ENCODE peak calls at places on chromosomes 1 and 21, in four cellular contexts. P is endodermal cell, B is psoas muscle, Z is kidney epithelial cell. D is an unnamed sample.

GRCh38 chr1:53556657-53557227 is 97.5 kb downstream of the DMRTB1 start:
- DNase-seq in P (no peak), B (no peak), Z (no peak), D (no peak)

GRCh38 chr1:3577300-3577699 is 34.0 kb downstream of the MEGF6 start:
- DNase-seq in P (no peak), B (no peak), Z (no peak), D (peak)

GRCh38 chr1:52899445-52899894 is 22.1 kb downstream of the ECHDC2 start:
- DNase-seq in P (no peak), B (no peak), Z (peak), D (no peak)

GRCh38 chr21:31667639-31668038 is 8.1 kb downstream of the SOD1 start:
- DNase-seq in P (no peak), B (no peak), Z (no peak), D (no peak)

GRCh38 chr1:42816600-42817439 is at the start of the genes ERMAP and SVBP:
- DNase-seq in P (peak), B (peak), Z (no peak), D (peak)

GRCh38 chr1:236860096-236860495 is 65.0 kb downstream of the MTR start:
- DNase-seq in P (no peak), B (no peak), Z (no peak), D (no peak)

GRCh38 chr1:39105061-39105840 is 79.1 kb downstream of the NDUFS5 start:
- DNase-seq in P (peak), B (peak), Z (no peak), D (no peak)

GRCh38 chr21:36126166-36126565 is 8.7 kb upstream of the CBR3 start:
- DNase-seq in P (peak), B (no peak), Z (no peak), D (no peak)

GRCh38 chr1:183023146-183023600 is at the start of gene LAMC1:
- DNase-seq in P (peak), B (peak), Z (no peak), D (peak)

GRCh38 chr1:8560611-8561544 is 243.0 kb downstream of the SLC45A1 start:
- DNase-seq in P (no peak), B (no peak), Z (peak), D (peak)

GRCh38 chr1:225735252-225736149 is 42.1 kb upstream of the SRP9 start:
- DNase-seq in P (no peak), B (peak), Z (peak), D (peak)

GRCh38 chr1:6960291-6960758 is 175.1 kb downstream of the CAMTA1 start:
- DNase-seq in P (no peak), B (peak), Z (no peak), D (peak)

GRCh38 chr1:85616011-85616705 is 35.6 kb downstream of the CCN1 start:
- DNase-seq in P (no peak), B (peak), Z (no peak), D (no peak)

GRCh38 chr1:184329962-184330868 is 56.6 kb upstream of the C1orf21 start:
- DNase-seq in P (no peak), B (no peak), Z (no peak), D (peak)

GRCh38 chr1:174044418-174045222 is 22.5 kb upstream of the RC3H1 start:
- DNase-seq in P (no peak), B (no peak), Z (no peak), D (no peak)

GRCh38 chr1:201015551-201016091 is 7.9 kb downstream of the KIF21B start:
- DNase-seq in P (peak), B (no peak), Z (no peak), D (no peak)

GRCh38 chr1:88983791-88984552 is 8.5 kb downstream of the KYAT3 start:
- DNase-seq in P (no peak), B (no peak), Z (no peak), D (peak)

GRCh38 chr1:198498881-198499280 is 41.6 kb downstream of the ATP6V1G3 start:
- DNase-seq in P (no peak), B (no peak), Z (no peak), D (no peak)

GRCh38 chr1:90220496-90220895 is 225.6 kb downstream of the ZNF326 start:
- DNase-seq in P (no peak), B (no peak), Z (no peak), D (no peak)

GRCh38 chr1:205515781-205516253 is 11.3 kb downstream of the CDK18 start:
- DNase-seq in P (peak), B (peak), Z (no peak), D (no peak)

DNA sequence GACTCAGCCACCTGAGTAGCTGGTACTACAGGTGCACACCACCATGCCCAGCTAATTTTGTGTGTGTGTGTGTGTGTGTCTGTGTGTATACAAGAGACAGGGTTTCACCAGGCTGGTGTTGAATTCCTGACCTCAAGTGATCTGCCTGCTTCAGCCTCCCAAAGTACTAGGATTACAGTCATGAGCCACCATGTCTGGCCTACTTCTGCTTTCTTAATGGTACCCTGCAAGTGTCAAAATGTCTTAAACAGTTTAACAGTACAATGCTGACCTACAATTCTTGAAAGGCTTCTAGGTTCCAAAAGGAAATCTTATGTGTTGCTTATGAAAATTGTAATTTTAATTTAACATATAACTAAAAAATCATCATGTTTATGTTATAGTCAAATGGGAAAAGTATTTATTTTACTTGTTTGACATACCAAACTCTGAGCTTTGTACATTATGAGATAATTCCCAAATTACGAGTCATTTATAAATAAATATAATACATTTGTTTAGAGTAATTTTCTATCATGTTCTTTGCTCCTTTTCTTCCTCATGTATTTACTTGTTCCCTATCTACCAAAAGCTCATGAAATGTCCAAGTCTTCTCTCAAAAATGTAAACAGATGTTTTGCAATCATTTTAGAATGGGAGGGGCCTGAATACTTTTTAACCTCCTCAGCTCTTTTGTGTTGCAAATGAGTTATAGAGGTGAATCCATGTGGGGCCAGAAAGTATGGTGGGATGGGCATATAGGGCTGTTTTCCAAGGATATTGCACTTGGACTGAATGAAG is 8.5 kb upstream of the VCAM1 start:
- DNase-seq in P (no peak), B (no peak), Z (no peak), D (no peak)
- TF ChIP-seq CTCF in P (no peak), B (no peak), Z (no peak), D (no peak)

DNA sequence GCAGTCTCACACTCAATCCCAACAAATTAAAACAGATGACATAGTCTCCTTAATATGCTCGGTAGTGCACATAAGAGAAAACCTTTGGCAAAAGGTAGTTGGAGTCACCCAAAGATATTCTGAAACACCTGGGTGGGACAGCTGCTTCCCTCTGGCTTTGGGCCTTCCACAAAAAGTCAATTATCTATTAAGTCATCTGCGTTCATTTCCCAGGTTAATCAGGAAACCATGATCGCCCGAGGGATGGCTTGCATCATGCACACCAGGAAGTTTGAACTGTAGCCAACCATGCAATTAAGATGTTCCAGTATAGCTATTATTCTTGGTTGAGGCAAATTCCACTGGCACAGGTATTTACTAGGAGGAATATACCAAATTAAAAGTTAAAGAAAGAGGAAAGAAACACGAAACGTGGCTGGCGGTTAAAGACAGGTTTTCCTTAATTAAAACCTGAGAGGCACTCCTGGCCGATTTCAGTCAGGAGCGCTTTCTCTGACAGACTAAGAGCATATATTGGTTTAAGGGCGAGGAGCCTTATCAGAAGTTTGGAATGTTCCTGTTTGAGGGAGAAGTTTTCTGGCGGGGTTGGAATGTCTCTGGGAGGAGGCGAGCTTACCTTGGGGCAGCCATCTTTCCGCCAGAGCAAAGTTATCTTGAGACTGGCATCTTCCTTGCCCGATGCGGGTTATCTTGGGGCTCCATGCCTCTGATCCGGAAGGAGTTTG is 19.9 kb downstream of the CLDN17 start:
- DNase-seq in P (no peak), B (no peak), Z (no peak), D (no peak)
- H3K4me3 ChIP-seq in P (no peak), B (no peak), Z (no peak), D (no peak)

DNA sequence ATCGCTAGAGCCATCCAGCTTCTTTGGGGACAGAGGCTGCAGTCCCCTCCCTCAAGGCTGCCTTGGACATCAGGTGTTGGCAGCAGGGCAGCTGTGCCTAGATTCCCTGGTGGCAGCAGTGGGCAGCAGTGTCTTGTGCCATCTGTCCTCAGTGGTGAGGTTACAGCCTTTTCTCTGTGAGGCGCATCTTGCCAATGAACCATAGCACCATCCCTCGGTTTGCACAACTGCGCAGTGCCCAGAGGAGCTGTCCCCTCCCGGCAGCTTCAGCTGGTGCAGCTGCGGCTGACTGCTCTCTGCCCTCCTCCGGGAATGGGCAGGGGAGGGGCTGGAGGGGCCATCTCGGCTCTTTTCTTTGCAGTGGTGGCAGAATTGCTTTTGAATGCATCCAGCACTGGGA is 59.0 kb upstream of the C8B start:
- DNase-seq in P (no peak), B (no peak), Z (peak), D (no peak)
- TF ChIP-seq CTCF in P (no peak), B (no peak), Z (peak), D (no peak)

GRCh38 chr1:154972517-154973343 is 1.8 kb upstream of the CKS1B start:
- DNase-seq in P (peak), B (peak), Z (peak), D (peak)
- H3K4me3 ChIP-seq in P (peak), B (peak), Z (peak), D (peak)

GRCh38 chr1:155933591-155934096 is 569 bp downstream of the KHDC4 start:
- DNase-seq in P (no peak), B (no peak), Z (no peak), D (no peak)
- TF ChIP-seq CTCF in P (no peak), B (no peak), Z (no peak), D (no peak)

DNA sequence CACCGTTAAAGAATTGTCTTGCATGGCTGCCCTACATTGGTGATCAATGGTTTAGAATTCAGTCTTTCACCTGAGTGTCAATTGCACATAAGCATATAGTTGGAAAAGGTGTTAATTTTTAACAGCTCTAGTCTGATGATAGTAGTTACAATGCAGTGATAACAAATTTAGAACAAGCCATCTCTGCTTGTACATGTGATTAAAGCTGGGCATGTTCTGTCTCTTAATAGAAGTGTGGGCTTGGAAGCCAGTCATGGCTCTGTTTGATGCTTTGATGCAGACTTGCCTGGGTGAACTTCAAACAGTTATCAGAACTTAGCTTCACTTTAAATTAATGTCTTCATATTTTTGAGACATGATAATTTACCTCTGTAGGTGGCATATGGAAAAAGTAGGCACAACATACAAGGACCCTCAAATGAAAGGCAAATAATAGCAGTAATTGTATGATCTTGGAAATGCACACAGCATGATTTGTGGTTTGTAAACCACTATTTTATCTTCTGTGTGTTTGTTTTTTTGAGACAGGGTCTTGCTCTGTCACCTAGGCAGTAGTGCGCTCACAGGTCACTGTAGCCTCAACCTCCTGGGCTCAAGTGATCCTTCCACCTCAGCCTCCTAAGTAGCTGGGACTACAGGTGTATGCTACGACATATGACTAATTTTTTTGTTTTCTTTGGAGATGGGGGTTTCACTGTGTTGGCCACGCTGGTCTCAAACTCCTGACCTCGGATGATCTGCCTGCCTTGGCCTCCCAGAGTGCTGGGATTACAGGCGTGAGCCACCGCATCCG is 3.8 kb downstream of the DDI2 start:
- DNase-seq in P (no peak), B (no peak), Z (no peak), D (no peak)
- H3K4me3 ChIP-seq in P (no peak), B (peak), Z (no peak), D (no peak)

GRCh38 chr1:21507511-21508270 is 1.5 kb upstream of the ALPL start:
- DNase-seq in P (no peak), B (no peak), Z (no peak), D (no peak)

GRCh38 chr1:21508580-21509350 is 458 bp upstream of the ALPL start:
- DNase-seq in P (peak), B (peak), Z (no peak), D (no peak)

GRCh38 chr1:21510113-21510493 is 880 bp downstream of the ALPL start:
- DNase-seq in P (peak), B (no peak), Z (no peak), D (no peak)

GRCh38 chr1:21510885-21511578 is 1.8 kb downstream of the ALPL start:
- DNase-seq in P (no peak), B (no peak), Z (no peak), D (no peak)

DNA sequence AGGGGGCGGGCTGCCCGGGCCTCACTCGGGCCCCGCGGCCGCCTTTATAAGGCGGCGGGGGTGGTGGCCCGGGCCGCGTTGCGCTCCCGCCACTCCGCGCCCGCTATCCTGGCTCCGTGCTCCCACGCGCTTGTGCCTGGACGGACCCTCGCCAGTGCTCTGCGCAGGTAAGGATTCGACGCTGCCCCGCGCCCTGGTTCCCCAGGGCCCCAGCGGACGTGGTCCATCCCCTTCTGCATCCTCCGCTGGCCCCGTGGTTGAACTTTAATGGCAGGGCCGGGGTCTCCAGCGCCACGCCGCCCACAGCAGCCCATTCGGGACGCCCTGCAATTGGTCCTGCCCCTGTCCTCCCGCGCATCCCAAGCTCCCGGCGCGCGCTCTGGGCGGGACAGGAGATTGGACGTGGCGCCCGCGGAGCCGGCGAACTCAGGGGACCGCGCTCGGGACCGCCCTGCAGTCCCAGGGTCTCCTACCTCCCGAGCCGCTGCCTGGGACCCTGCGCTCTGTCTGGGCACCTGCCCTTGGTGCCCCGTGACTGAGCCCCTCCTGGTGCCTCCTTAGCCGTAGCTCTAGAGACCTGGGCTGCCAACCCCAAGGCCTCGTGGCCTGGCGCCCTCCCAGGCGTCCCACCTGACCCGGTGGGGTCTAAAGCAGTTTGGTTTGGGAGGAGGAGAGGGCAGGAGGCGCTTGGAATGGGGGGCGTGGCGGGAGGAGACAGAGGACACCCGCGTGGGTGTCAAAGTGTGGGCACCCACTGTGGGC is at the start of gene ALPL:
- DNase-seq in P (peak), B (no peak), Z (no peak), D (no peak)
- TF ChIP-seq CTCF in P (no peak), B (peak), Z (no peak), D (no peak)

D was measured in astrocyte of the cerebellum.